ENCODE peak calls at places on chromosomes 6 and 20, in five cellular contexts. P, K, L, G and I are unnamed samples.

GRCh38 chr6:71888720-71889340 is 2.5 kb downstream of the RIMS1 start:
- DNase-seq in G (no peak), L (no peak), P (no peak), K (no peak), I (no peak)

GRCh38 chr6:169087436-169088046 is 166.1 kb downstream of the THBS2 start:
- DNase-seq in P (no peak), K (no peak), G (no peak), L (no peak), I (no peak)

GRCh38 chr6:125779924-125780539 is 10.7 kb upstream of the NCOA7 start:
- DNase-seq in L (peak; percentile 81), K (peak; percentile 93), P (peak; percentile 73), G (peak; percentile 87), I (peak; percentile 91)

GRCh38 chr6:157268835-157269234 is 54.5 kb downstream of the TMEM242 start:
- DNase-seq in K (no peak), P (no peak), L (no peak), G (no peak), I (peak; percentile 71)

GRCh38 chr6:14166821-14167220 is 49.2 kb downstream of the CD83 start:
- DNase-seq in G (no peak), L (no peak), P (no peak), K (no peak), I (no peak)

GRCh38 chr6:167760979-167761793 is 65.5 kb upstream of the AFDN start:
- DNase-seq in G (peak; percentile 75), K (peak; percentile 88), L (no peak), P (peak; percentile 80), I (peak; percentile 77)

GRCh38 chr6:112485813-112486212 is 138.7 kb downstream of the RFPL4B start:
- DNase-seq in G (no peak), L (no peak), P (no peak), K (no peak), I (no peak)

GRCh38 chr6:147930743-147931142 is 411.9 kb upstream of the SASH1 start:
- DNase-seq in P (no peak), L (no peak), K (no peak), G (no peak), I (no peak)

GRCh38 chr6:76694779-76695178 is 622.3 kb upstream of the IMPG1 start:
- DNase-seq in K (no peak), P (no peak), G (no peak), L (no peak), I (no peak)

GRCh38 chr6:33128318-33128717 is 52.5 kb downstream of the HLA-DPB1 start:
- DNase-seq in P (no peak), L (no peak), K (no peak), G (no peak), I (no peak)

GRCh38 chr20:32763202-32763999 is 1.2 kb downstream of the DNMT3B start:
- DNase-seq in G (no peak), L (no peak), P (no peak), K (no peak), I (no peak)

GRCh38 chr6:155212106-155212505 is 51.7 kb upstream of the CLDN20 start:
- DNase-seq in G (no peak), L (no peak), P (no peak), K (no peak), I (no peak)

GRCh38 chr6:142030115-142030619 is 102.6 kb upstream of the GJE1 start:
- DNase-seq in G (no peak), K (no peak), L (no peak), P (no peak), I (no peak)

GRCh38 chr6:147204843-147205311 is 660 bp downstream of the STXBP5 start:
- DNase-seq in L (no peak), P (no peak), G (no peak), K (no peak), I (no peak)

GRCh38 chr20:54345301-54345724 is 130.1 kb upstream of the DOK5 start:
- DNase-seq in G (no peak), P (no peak), L (no peak), K (no peak), I (no peak)

GRCh38 chr20:25248501-25249172 is 752 bp downstream of the PYGB start:
- DNase-seq in L (no peak), P (peak; percentile 64), G (peak; percentile 68), K (no peak), I (peak; percentile 49)

GRCh38 chr6:107943626-107944439 is 14.2 kb downstream of the SEC63 start:
- DNase-seq in L (no peak), P (no peak), G (no peak), K (no peak), I (no peak)

GRCh38 chr20:32749914-32750637 is 6.8 kb upstream of the COMMD7 start:
- DNase-seq in P (no peak), G (no peak), L (no peak), K (no peak), I (no peak)

GRCh38 chr6:35213161-35213823 is 464 bp upstream of the SCUBE3 start:
- DNase-seq in K (no peak), L (no peak), G (no peak), P (no peak), I (peak; percentile 66)

GRCh38 chr6:5706094-5707033 is 300.4 kb downstream of the NRN1 start:
- DNase-seq in L (no peak), G (no peak), P (no peak), K (no peak), I (no peak)

GRCh38 chr6:130766239-130767144 is 60.7 kb upstream of the SMLR1 start:
- DNase-seq in L (no peak), K (no peak), G (no peak), P (no peak), I (no peak)

GRCh38 chr20:58544891-58545290 is 29.7 kb upstream of the APCDD1L start:
- DNase-seq in K (no peak), L (no peak), P (no peak), G (no peak), I (no peak)

GRCh38 chr20:47610247-47610944 is 108.7 kb downstream of the NCOA3 start:
- DNase-seq in G (no peak), P (peak; percentile 79), L (peak; percentile 68), K (no peak), I (peak; percentile 35)

GRCh38 chr6:31850765-31851484 is 11.7 kb downstream of the NEU1 start:
- DNase-seq in K (no peak), L (no peak), G (no peak), P (no peak), I (peak; percentile 3)

GRCh38 chr6:47278545-47278944 is 31.2 kb downstream of the TNFRSF21 start:
- DNase-seq in G (no peak), L (no peak), K (no peak), P (no peak), I (no peak)

GRCh38 chr6:28809947-28810654 is 113.7 kb downstream of the TRIM27 start:
- DNase-seq in L (no peak), P (no peak), G (no peak), K (no peak), I (no peak)

GRCh38 chr20:57904706-57905105 is 194.9 kb upstream of the PMEPA1 start:
- DNase-seq in P (no peak), G (no peak), K (no peak), L (no peak), I (no peak)

GRCh38 chr20:43863821-43864544 is 50.7 kb upstream of the TOX2 start:
- DNase-seq in G (no peak), L (no peak), K (no peak), P (no peak), I (no peak)

GRCh38 chr6:116392158-116393032 is 21.6 kb downstream of the DSE start:
- DNase-seq in K (no peak), L (no peak), P (no peak), G (no peak), I (no peak)

GRCh38 chr6:159608961-159609673 is 83.9 kb downstream of the SOD2 start:
- DNase-seq in L (no peak), K (no peak), G (no peak), P (no peak), I (no peak)

GRCh38 chr20:49541733-49542513 is 26.0 kb downstream of the PTGIS start:
- DNase-seq in P (peak; percentile 65), L (peak; percentile 62), K (peak; percentile 75), G (peak; percentile 76), I (peak; percentile 64)